ENCODE peak calls at places on chromosomes 4 and X, in five cellular contexts. A, O, H, U and Y are unnamed samples.

GRCh38 chr4:2350982-2351381 is 67.5 kb downstream of the ZFYVE28 start:
- DNase-seq in A (no peak), O (no peak), H (no peak), U (no peak), Y (no peak)

GRCh38 chr4:110959041-110959643 is 336.3 kb upstream of the PITX2 start:
- DNase-seq in A (no peak), O (no peak), H (peak; percentile 13), U (peak; percentile 36), Y (peak; percentile 2)

GRCh38 chrX:17032351-17032750 is 85.9 kb downstream of the REPS2 start:
- DNase-seq in A (no peak), O (no peak), H (peak; percentile 78), U (peak; percentile 85), Y (no peak)

GRCh38 chr4:185309770-185310169 is 86.0 kb downstream of the LRP2BP start:
- DNase-seq in A (no peak), O (peak; percentile 26), H (no peak), U (no peak), Y (no peak)

GRCh38 chrX:42708222-42708621 is 69.7 kb downstream of the PPP1R2C start:
- DNase-seq in A (no peak), O (no peak), H (peak; percentile 57), U (peak; percentile 57), Y (no peak)

GRCh38 chr4:155762351-155762750 is 3.5 kb downstream of the GUCY1B1 start:
- DNase-seq in A (no peak), O (no peak), H (no peak), U (no peak), Y (no peak)

GRCh38 chrX:43121637-43122036 is 343.7 kb upstream of the PPP1R2C start:
- DNase-seq in A (no peak), O (no peak), H (peak; percentile 6), U (peak; percentile 2), Y (no peak)

GRCh38 chr4:30616943-30617646 is 103.1 kb upstream of the PCDH7 start:
- DNase-seq in A (no peak), O (no peak), H (peak; percentile 86), U (peak; percentile 81), Y (no peak)

GRCh38 chr4:168432419-168433146 is 47.7 kb downstream of the DDX60L start:
- DNase-seq in A (no peak), O (no peak), H (no peak), U (no peak), Y (no peak)

GRCh38 chr4:74473155-74473811 is 28.3 kb downstream of the AREG start:
- DNase-seq in A (no peak), O (no peak), H (peak; percentile 95), U (peak; percentile 92), Y (no peak)

GRCh38 chrX:115625577-115626301 is 64.8 kb downstream of the PLS3 start:
- DNase-seq in A (no peak), O (no peak), H (peak; percentile 55), U (peak; percentile 62), Y (no peak)

GRCh38 chrX:13090261-13091110 is 46.1 kb upstream of the FAM9C start:
- DNase-seq in A (no peak), O (peak; percentile 39), H (peak; percentile 51), U (peak; percentile 74), Y (no peak)

GRCh38 chr4:83071116-83071515 is 36.1 kb downstream of the COPS4 start:
- DNase-seq in A (no peak), O (no peak), H (peak; percentile 40), U (peak; percentile 21), Y (no peak)

GRCh38 chrX:15869695-15870094 is 15.1 kb upstream of the AP1S2 start:
- DNase-seq in A (no peak), O (no peak), H (no peak), U (no peak), Y (no peak)

GRCh38 chr4:147854154-147854553 is 122.3 kb downstream of the ARHGAP10 start:
- DNase-seq in A (no peak), O (no peak), H (no peak), U (no peak), Y (no peak)

GRCh38 chr4:25928320-25928955 is 14.4 kb downstream of the SMIM20 start:
- DNase-seq in A (no peak), O (no peak), H (no peak), U (no peak), Y (peak; percentile 85)